ENCODE peak calls at places on chromosomes 4 and X, in ten cellular contexts. I, J, S, F, O, D, N, Q, X and Y are unnamed samples.
A peak's percentile ranks its signal among the peaks of the same experiment; 100 is the strongest.

GRCh38 chr4:105859233-105859632 is 36.0 kb upstream of the NPNT start:
- DNase-seq in I (no peak), J (no peak), S (no peak), F (no peak), O (peak; percentile 47), D (no peak), N (no peak), Q (no peak), X (no peak), Y (no peak)

GRCh38 chrX:100695991-100696390 is 35.9 kb downstream of the SYTL4 start:
- DNase-seq in I (no peak), J (no peak), S (no peak), F (no peak), O (no peak), D (no peak), N (no peak), Q (no peak), X (no peak), Y (no peak)

GRCh38 chr4:3808597-3808996 is 42.4 kb downstream of the ADRA2C start:
- DNase-seq in I (no peak), J (no peak), S (no peak), F (no peak), O (no peak), D (no peak), N (no peak), Q (no peak), X (no peak), Y (no peak)

GRCh38 chr4:79917246-79917645 is 155.8 kb downstream of the ANTXR2 start:
- DNase-seq in I (peak; percentile 29), J (peak; percentile 57), S (peak; percentile 85), F (peak; percentile 30), O (no peak), D (no peak), N (no peak), Q (no peak), X (peak; percentile 15), Y (peak; percentile 65)

GRCh38 chr4:14667624-14668295 is 334.5 kb upstream of the CPEB2 start:
- DNase-seq in I (no peak), J (no peak), S (no peak), F (no peak), O (no peak), D (no peak), N (no peak), Q (no peak), X (no peak), Y (no peak)

GRCh38 chr4:123849495-123849894 is 452.9 kb downstream of the SPRY1 start:
- DNase-seq in I (no peak), J (no peak), S (no peak), F (no peak), O (no peak), D (no peak), N (no peak), Q (no peak), X (no peak), Y (no peak)

GRCh38 chr4:41722171-41722570 is 26.4 kb downstream of the PHOX2B start:
- DNase-seq in I (no peak), J (no peak), S (no peak), F (no peak), O (no peak), D (no peak), N (no peak), Q (no peak), X (no peak), Y (no peak)

GRCh38 chr4:159384619-159385018 is 281.7 kb downstream of the RAPGEF2 start:
- DNase-seq in I (no peak), J (no peak), S (no peak), F (no peak), O (no peak), D (no peak), N (no peak), Q (no peak), X (no peak), Y (no peak)

GRCh38 chrX:3129256-3129655 is 88.0 kb downstream of the ARSF start:
- DNase-seq in I (no peak), J (no peak), S (no peak), F (no peak), O (no peak), D (no peak), N (no peak), Q (no peak), X (no peak), Y (no peak)

GRCh38 chr4:89929425-89930272 is 35.0 kb downstream of the MMRN1 start:
- DNase-seq in I (no peak), J (peak; percentile 46), S (no peak), F (no peak), O (no peak), D (no peak), N (no peak), Q (no peak), X (no peak), Y (no peak)

GRCh38 chr4:127580891-127581290 is 51.9 kb upstream of the INTU start:
- DNase-seq in I (no peak), J (no peak), S (no peak), F (no peak), O (no peak), D (no peak), N (no peak), Q (no peak), X (no peak), Y (no peak)

GRCh38 chr4:109332926-109333464 is 30.5 kb upstream of the COL25A1 start:
- DNase-seq in I (no peak), J (no peak), S (peak; percentile 83), F (no peak), O (no peak), D (no peak), N (no peak), Q (no peak), X (no peak), Y (peak; percentile 19)

GRCh38 chr4:109334596-109335105 is 32.2 kb upstream of the COL25A1 start:
- DNase-seq in I (no peak), J (no peak), S (no peak), F (no peak), O (no peak), D (no peak), N (no peak), Q (no peak), X (no peak), Y (no peak)

DNA sequence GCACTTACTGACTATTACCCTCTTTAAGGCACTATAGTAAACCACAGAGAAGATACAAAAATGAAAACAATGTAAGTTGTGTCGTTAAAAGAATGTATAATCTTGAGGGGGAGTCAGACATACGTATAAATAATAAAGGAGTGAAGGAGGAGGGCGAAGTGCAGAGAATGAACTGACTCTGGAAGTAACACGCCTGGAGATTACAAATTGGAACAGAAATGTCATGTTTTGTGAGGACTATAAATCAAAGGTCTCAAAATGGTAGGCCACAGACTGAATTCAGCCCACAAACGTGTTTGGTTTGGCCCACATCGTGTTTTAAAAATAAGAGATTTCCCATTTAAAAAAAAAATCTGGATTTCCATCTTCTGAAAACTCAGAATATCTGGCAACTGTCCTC is 31.7 kb upstream of the COL25A1 start:
- DNase-seq in I (no peak), J (no peak), S (no peak), F (no peak), O (no peak), D (no peak), N (no peak), Q (no peak), X (no peak), Y (no peak)
- H3K27me3 ChIP-seq in I (no peaks in the 10 kb centered on the region), J (no peaks in the 10 kb centered on the region), S (no peaks in the 10 kb centered on the region), F (no peaks in the 10 kb centered on the region), O (no peaks in the 10 kb centered on the region), D (no peaks in the 10 kb centered on the region), N (no peaks in the 10 kb centered on the region), Q (no peaks in the 10 kb centered on the region), X (no peaks in the 10 kb centered on the region), Y (no peaks in the 10 kb centered on the region)

DNA sequence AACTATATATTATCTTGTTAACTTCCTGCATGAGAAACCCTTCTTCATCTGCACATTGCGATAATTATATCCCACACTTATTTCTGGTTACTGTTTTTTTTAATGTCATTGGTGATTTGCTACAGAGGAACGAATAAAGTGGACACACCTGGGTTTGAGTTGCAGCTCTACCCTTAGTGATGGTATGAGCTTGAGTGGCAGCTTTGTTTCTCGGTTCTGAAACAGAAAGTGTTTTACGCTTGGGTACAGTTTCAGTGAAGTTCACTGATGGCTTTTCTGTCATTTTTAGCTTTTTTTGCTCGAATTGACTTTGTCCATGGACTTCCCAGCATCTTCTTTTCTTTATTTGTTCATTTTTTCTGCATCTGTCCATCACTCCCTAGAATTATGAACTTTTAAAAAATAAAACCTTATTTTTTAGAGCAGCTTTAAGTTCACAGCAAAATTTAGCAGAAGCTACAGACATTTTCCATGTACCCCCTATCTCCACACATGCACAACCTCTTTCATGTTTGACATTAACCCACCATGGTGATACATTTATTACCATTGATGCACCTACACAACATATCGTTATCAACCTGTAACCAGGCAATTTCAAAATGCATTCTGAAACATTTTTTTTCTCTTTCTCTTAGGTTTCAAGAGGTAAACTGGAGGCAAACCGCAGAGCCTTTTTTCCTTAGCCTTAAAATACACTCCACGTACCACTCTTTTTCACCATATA is 1041.6 kb upstream of the PRKX start:
- DNase-seq in I (no peak), J (no peak), S (no peak), F (no peak), O (no peak), D (no peak), N (no peak), Q (no peak), X (no peak), Y (no peak)
- H3K4me3 ChIP-seq in I (no peak overlapping the region), J (no peak overlapping the region), S (no peak overlapping the region), F (no peak overlapping the region), O (no peak overlapping the region), D (no peak overlapping the region), N (no peak overlapping the region), Q (no peak overlapping the region), X (no peak overlapping the region), Y (no peak overlapping the region)

DNA sequence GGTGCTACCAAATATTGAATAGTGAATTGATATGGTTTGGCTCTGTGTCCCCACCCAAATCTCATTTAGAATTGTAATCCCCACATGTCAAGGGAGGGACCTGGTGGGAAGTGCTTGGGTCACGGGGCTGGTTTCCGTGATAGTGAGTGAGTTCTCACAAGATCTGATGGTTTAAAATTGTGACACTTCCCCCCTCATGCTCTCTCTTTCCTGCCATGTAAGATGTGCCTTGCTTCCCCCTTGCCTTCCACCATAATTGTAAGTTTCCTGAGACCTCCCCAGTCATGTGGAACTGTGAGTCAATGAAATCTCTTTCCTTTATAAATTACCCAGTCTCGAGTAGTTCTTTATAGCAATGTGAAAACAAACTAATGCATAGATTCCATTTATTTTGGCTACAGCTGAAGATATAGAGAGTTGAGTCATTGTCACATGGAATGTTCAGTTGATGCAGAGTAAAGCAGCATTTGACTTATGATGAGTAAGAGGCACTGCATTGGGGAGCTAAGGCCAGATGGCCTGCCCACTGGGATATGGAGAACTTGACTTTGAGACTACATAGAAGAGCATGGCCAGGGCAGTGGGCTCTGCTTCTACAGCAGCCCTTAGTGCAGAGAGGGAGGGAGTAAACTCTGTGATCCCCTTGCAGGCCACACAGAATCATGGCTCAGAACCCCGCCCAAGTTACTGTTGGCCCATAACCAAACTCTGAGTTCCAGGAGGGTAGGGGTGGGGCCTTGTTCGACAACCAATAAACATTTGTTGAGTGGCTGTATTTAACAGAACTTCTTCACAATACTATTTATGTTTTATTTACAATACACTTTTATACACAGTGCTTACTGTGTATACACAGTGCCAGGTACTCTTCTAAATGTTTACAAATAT is 34.2 kb downstream of the RAI2 start:
- DNase-seq in I (no peak), J (no peak), S (no peak), F (no peak), O (no peak), D (no peak), N (no peak), Q (no peak), X (no peak), Y (no peak)
- H3K27me3 ChIP-seq in I (no peaks in the 10 kb centered on the region), J (no peaks in the 10 kb centered on the region), S (no peaks in the 10 kb centered on the region), F (no peaks in the 10 kb centered on the region), O (no peaks in the 10 kb centered on the region), D (no peaks in the 10 kb centered on the region), N (peaks cover 49% of the 10 kb centered on the region), Q (no peaks in the 10 kb centered on the region), X (peaks cover 11% of the 10 kb centered on the region), Y (no peaks in the 10 kb centered on the region)

GRCh38 chrX:136780738-136781137 is at the start of gene ARHGEF6:
- DNase-seq in I (no peak), J (peak; percentile 48), S (no peak), F (no peak), O (no peak), D (no peak), N (no peak), Q (no peak), X (no peak), Y (peak; percentile 77)
- H3K4me3 ChIP-seq in I (peak within 1 kb of the TSS; percentile 1), J (peak within 1 kb of the TSS; percentile 77), S (no peak within 1 kb of the TSS), F (peak within 1 kb of the TSS; percentile 21), O (peak within 1 kb of the TSS; percentile 1), D (peak within 1 kb of the TSS; percentile 13), N (peak within 1 kb of the TSS; percentile 41), Q (peak within 1 kb of the TSS; percentile 45), X (no peak within 1 kb of the TSS), Y (peak within 1 kb of the TSS; percentile 56)